ENCODE peak calls at places on chromosomes 1 and 21, in four cellular contexts. U, Y, O and G are unnamed samples.

GRCh38 chr1:29650041-29650400 is 413.7 kb downstream of the PTPRU start:
- DNase-seq in U (no peak), O (no peak), Y (no peak), G (no peak)

GRCh38 chr1:3453891-3454810 is at the start of gene ARHGEF16:
- DNase-seq in O (peak; percentile 91), Y (peak; percentile 67), U (peak; percentile 72), G (peak; percentile 49)

GRCh38 chr1:14803002-14803789 is 204.7 kb downstream of the KAZN start:
- DNase-seq in Y (no peak), U (no peak), O (no peak), G (no peak)

GRCh38 chr1:78222225-78222961 is 176.6 kb downstream of the GIPC2 start:
- DNase-seq in O (no peak), U (no peak), Y (no peak), G (no peak)

GRCh38 chr21:43820466-43820865 is 31.1 kb downstream of the RRP1 start:
- DNase-seq in Y (no peak), U (no peak), O (no peak), G (no peak)

GRCh38 chr1:41615981-41616380 is 131.5 kb upstream of the EDN2 start:
- DNase-seq in Y (no peak), U (no peak), O (no peak), G (peak; percentile 19)

GRCh38 chr1:209627349-209628196 is 24.7 kb downstream of the LAMB3 start:
- DNase-seq in Y (peak; percentile 69), O (peak; percentile 86), U (peak; percentile 46), G (peak; percentile 75)

GRCh38 chr1:172637522-172637921 is 21.4 kb upstream of the FASLG start:
- DNase-seq in U (peak; percentile 15), O (peak; percentile 36), Y (no peak), G (no peak)

GRCh38 chr1:165162671-165163241 is 193.8 kb downstream of the LMX1A start:
- DNase-seq in U (peak; percentile 2), O (no peak), Y (no peak), G (no peak)

GRCh38 chr1:101148987-101149386 is 87.8 kb upstream of the S1PR1 start:
- DNase-seq in Y (no peak), U (no peak), O (no peak), G (no peak)

GRCh38 chr1:111570781-111571181 is 48.8 kb upstream of the RAP1A start:
- DNase-seq in O (peak; percentile 48), Y (no peak), U (no peak), G (peak; percentile 56)

GRCh38 chr1:190444464-190444863 is 33.2 kb downstream of the BRINP3 start:
- DNase-seq in O (no peak), Y (no peak), U (no peak), G (no peak)

GRCh38 chr21:42459583-42460215 is 36.3 kb downstream of the RSPH1 start:
- DNase-seq in U (no peak), O (no peak), Y (no peak), G (no peak)

GRCh38 chr21:14591882-14592281 is 45.8 kb upstream of the SAMSN1 start:
- DNase-seq in Y (no peak), O (no peak), U (no peak), G (no peak)

GRCh38 chr1:41872074-41872473 is 46.6 kb downstream of the HIVEP3 start:
- DNase-seq in O (no peak), Y (no peak), U (no peak), G (no peak)

GRCh38 chr1:155976062-155976912 is 2.1 kb downstream of the ARHGEF2 start:
- DNase-seq in O (peak; percentile 67), Y (peak; percentile 38), U (no peak), G (peak; percentile 50)

GRCh38 chr1:2979191-2980072 is 41.8 kb upstream of the ACTRT2 start:
- DNase-seq in O (no peak), U (no peak), Y (no peak), G (no peak)

GRCh38 chr1:213641312-213641711 is 346.5 kb upstream of the PROX1 start:
- DNase-seq in O (no peak), Y (no peak), U (no peak), G (no peak)

GRCh38 chr1:208724079-208724478 is 479.9 kb upstream of the PLXNA2 start:
- DNase-seq in O (no peak), Y (no peak), U (no peak), G (no peak)

GRCh38 chr1:67307251-67308060 is at the start of gene IL12RB2:
- DNase-seq in Y (no peak), U (no peak), O (no peak), G (peak; percentile 61)

GRCh38 chr1:12528021-12528852 is 89.8 kb downstream of the DHRS3 start:
- DNase-seq in O (peak; percentile 63), Y (peak; percentile 95), U (peak; percentile 98), G (no peak)

GRCh38 chr1:39540504-39541031 is 36.0 kb downstream of the PABPC4 start:
- DNase-seq in U (no peak), Y (no peak), O (no peak), G (no peak)

GRCh38 chr21:31222142-31222541 is 121.9 kb downstream of the TIAM1 start:
- DNase-seq in Y (no peak), U (no peak), O (no peak), G (no peak)

GRCh38 chr21:15063081-15063820 is 1.5 kb downstream of the NRIP1 start:
- DNase-seq in Y (no peak), O (no peak), U (peak; percentile 29), G (no peak)

GRCh38 chr1:1665815-1666251 is 7.0 kb upstream of the CDK11B start:
- DNase-seq in U (no peak), O (peak; percentile 66), Y (peak; percentile 14), G (no peak)

GRCh38 chr1:117861694-117862093 is 67.7 kb downstream of the GDAP2 start:
- DNase-seq in U (no peak), Y (no peak), O (no peak), G (no peak)

GRCh38 chr1:62327360-62328051 is 8.3 kb upstream of the KANK4 start:
- DNase-seq in O (no peak), U (no peak), Y (no peak), G (no peak)

GRCh38 chr1:220700591-220701179 is 10.5 kb downstream of the C1orf115 start:
- DNase-seq in Y (no peak), U (no peak), O (no peak), G (no peak)

GRCh38 chr21:42739061-42739931 is 85.9 kb downstream of the PDE9A start:
- DNase-seq in O (no peak), Y (no peak), U (peak; percentile 81), G (no peak)

GRCh38 chr1:175445661-175446060 is 253.1 kb upstream of the KIAA0040 start:
- DNase-seq in O (no peak), U (no peak), Y (no peak), G (no peak)

GRCh38 chr1:33143698-33144097 is 38.1 kb downstream of the TRIM62 start:
- DNase-seq in Y (no peak), U (no peak), O (no peak), G (no peak)

GRCh38 chr1:98325646-98326441 is 335.7 kb upstream of the SNX7 start:
- DNase-seq in O (no peak), Y (peak; percentile 94), U (peak; percentile 2), G (no peak)
- TF ChIP-seq HDAC2 in O (no peak), Y (no peak), U (no peak), G (no peak)

GRCh38 chr1:223276029-223276428 is 87.9 kb downstream of the SUSD4 start:
- DNase-seq in U (no peak), O (no peak), Y (no peak), G (no peak)
- TF ChIP-seq PHF8 in U (no peak), O (no peak), Y (no peak), G (no peak)

GRCh38 chr1:202291961-202292712 is 49.6 kb downstream of the UBE2T start:
- DNase-seq in O (no peak), U (no peak), Y (peak; percentile 57), G (no peak)
- TF ChIP-seq MAX in O (no peak), U (no peak), Y (no peak), G (no peak)

GRCh38 chr1:17250601-17251000 is 1.7 kb downstream of the PADI3 start:
- DNase-seq in Y (peak; percentile 82), O (no peak), U (no peak), G (no peak)

GRCh38 chr1:17255336-17255735 is 6.4 kb downstream of the PADI3 start:
- DNase-seq in Y (no peak), U (no peak), O (no peak), G (no peak)

GRCh38 chr1:17251246-17251645 is 2.3 kb downstream of the PADI3 start:
- DNase-seq in O (no peak), U (no peak), Y (no peak), G (no peak)

GRCh38 chr1:17248781-17249180 is at the start of gene PADI3:
- DNase-seq in Y (no peak), O (peak; percentile 50), U (no peak), G (no peak)

GRCh38 chr1:17251699-17252376 is 2.9 kb downstream of the PADI3 start:
- DNase-seq in Y (no peak), O (no peak), U (no peak), G (no peak)
- TF ChIP-seq HDAC2 in Y (no peak), O (no peak), U (no peak), G (no peak)

DNA sequence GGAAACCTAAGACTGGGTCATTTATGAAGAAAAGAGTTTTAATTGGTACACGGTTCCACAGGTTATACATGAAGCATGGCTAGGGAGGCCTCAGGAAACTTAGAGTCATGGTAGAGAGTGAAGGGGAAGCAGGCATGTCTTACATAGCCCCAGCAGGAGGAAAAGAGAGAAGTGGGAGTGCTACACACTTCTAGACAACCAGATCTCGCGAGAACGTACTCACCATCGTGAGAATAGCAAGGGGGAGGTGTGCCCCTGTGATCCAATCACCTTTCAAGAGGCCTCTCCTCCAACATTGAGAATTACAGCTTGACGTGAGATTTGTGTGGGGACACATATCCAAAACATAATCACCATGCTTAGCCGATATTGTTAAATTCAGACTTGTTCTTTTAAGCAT is 62.8 kb downstream of the DYRK1A start:
- DNase-seq in U (no peak), O (no peak), Y (no peak), G (no peak)
- TF ChIP-seq PHF8 in U (no peak), O (no peak), Y (no peak), G (no peak)

GRCh38 chr21:45496968-45497845 is 45.0 kb downstream of the SLC19A1 start:
- DNase-seq in U (no peak), Y (no peak), O (no peak), G (no peak)
- TF ChIP-seq MAX in U (no peak), Y (no peak), O (no peak), G (no peak)

GRCh38 chr1:109397451-109398342 is at the start of gene SORT1:
- DNase-seq in U (peak; percentile 90), Y (peak; percentile 78), O (peak; percentile 96), G (peak; percentile 93)

GRCh38 chr1:109399326-109399957 is 1.7 kb upstream of the SORT1 start:
- DNase-seq in O (peak; percentile 57), U (peak; percentile 72), Y (peak; percentile 51), G (no peak)

GRCh38 chr1:109398343-109399225 is 866 bp upstream of the SORT1 start:
- DNase-seq in Y (no peak), O (no peak), U (no peak), G (no peak)

GRCh38 chr1:109402025-109402424 is 4.3 kb upstream of the SORT1 start:
- DNase-seq in U (no peak), Y (no peak), O (no peak), G (no peak)

GRCh38 chr1:109400035-109400655 is 2.4 kb upstream of the SORT1 start:
- DNase-seq in Y (no peak), O (no peak), U (no peak), G (no peak)
- TF ChIP-seq HDAC2 in Y (no peak), O (no peak), U (no peak), G (no peak)

GRCh38 chr1:89065077-89065868 is at the start of gene GBP1:
- DNase-seq in O (no peak), Y (no peak), U (peak; percentile 22), G (no peak)
- TF ChIP-seq PHF8 in O (no peak), Y (no peak), U (no peak), G (no peak)

GRCh38 chr1:50415235-50416149 is 7.8 kb downstream of the DMRTA2 start:
- DNase-seq in O (peak; percentile 10), Y (no peak), U (no peak), G (no peak)
- TF ChIP-seq MAX in O (no peak), Y (no peak), U (no peak), G (no peak)